ENCODE peak calls at places on chromosomes 3 and 15, in six cellular contexts. One of them, this sample, is unnamed. For H3K4me1, the result is how much of the 10 kb centered on the place peaks cover.

GRCh38 chr3:101970915-101971314 is 121.6 kb downstream of the NFKBIZ start:
- DNase-seq in pancreas: no peak
- DNase-seq in endothelial cell of umbilical vein: no peak
- DNase-seq in HCT116: no peak
- DNase-seq in ascending aorta: no peak
- DNase-seq in PC-3: no peak
- DNase-seq in this sample: no peak

GRCh38 chr15:38514601-38515000 is 50.0 kb downstream of the RASGRP1 start:
- DNase-seq in pancreas: no peak
- DNase-seq in endothelial cell of umbilical vein: peak
- DNase-seq in HCT116: no peak
- DNase-seq in ascending aorta: no peak
- DNase-seq in PC-3: no peak
- DNase-seq in this sample: no peak

GRCh38 chr3:78434801-78435200 is 1333.0 kb downstream of the ROBO1 start:
- DNase-seq in pancreas: no peak
- DNase-seq in endothelial cell of umbilical vein: no peak
- DNase-seq in HCT116: no peak
- DNase-seq in ascending aorta: no peak
- DNase-seq in PC-3: no peak
- DNase-seq in this sample: no peak

GRCh38 chr3:167989066-167989465 is 106.7 kb downstream of the GOLIM4 start:
- DNase-seq in pancreas: no peak
- DNase-seq in endothelial cell of umbilical vein: no peak
- DNase-seq in HCT116: no peak
- DNase-seq in ascending aorta: no peak
- DNase-seq in PC-3: no peak
- DNase-seq in this sample: no peak

GRCh38 chr15:87619161-87619960 is 637.2 kb downstream of the NTRK3 start:
- DNase-seq in pancreas: no peak
- DNase-seq in endothelial cell of umbilical vein: peak
- DNase-seq in HCT116: no peak
- DNase-seq in ascending aorta: no peak
- DNase-seq in PC-3: peak
- DNase-seq in this sample: no peak

GRCh38 chr3:44795197-44795596 is 33.6 kb downstream of the KIF15 start:
- DNase-seq in pancreas: no peak
- DNase-seq in endothelial cell of umbilical vein: no peak
- DNase-seq in HCT116: no peak
- DNase-seq in ascending aorta: no peak
- DNase-seq in PC-3: peak
- DNase-seq in this sample: no peak

GRCh38 chr3:61530355-61530754 is 31.0 kb upstream of the PTPRG start:
- DNase-seq in pancreas: no peak
- DNase-seq in endothelial cell of umbilical vein: peak
- DNase-seq in HCT116: peak
- DNase-seq in ascending aorta: no peak
- DNase-seq in PC-3: peak
- DNase-seq in this sample: no peak

GRCh38 chr3:107428051-107428858 is 51.0 kb downstream of the CCDC54 start:
- DNase-seq in pancreas: no peak
- DNase-seq in endothelial cell of umbilical vein: no peak
- DNase-seq in HCT116: no peak
- DNase-seq in ascending aorta: no peak
- DNase-seq in PC-3: no peak
- DNase-seq in this sample: no peak

GRCh38 chr3:108818404-108818803 is 4.2 kb upstream of the TRAT1 start:
- DNase-seq in pancreas: peak
- DNase-seq in endothelial cell of umbilical vein: peak
- DNase-seq in HCT116: peak
- DNase-seq in ascending aorta: no peak
- DNase-seq in PC-3: peak
- DNase-seq in this sample: peak

GRCh38 chr3:101383156-101383575 is 62.8 kb upstream of the IMPG2 start:
- DNase-seq in pancreas: no peak
- DNase-seq in endothelial cell of umbilical vein: no peak
- DNase-seq in HCT116: no peak
- DNase-seq in ascending aorta: no peak
- DNase-seq in PC-3: no peak
- DNase-seq in this sample: no peak

GRCh38 chr15:62549345-62549970 is 384.4 kb upstream of the C2CD4B start:
- DNase-seq in pancreas: no peak
- DNase-seq in endothelial cell of umbilical vein: peak
- DNase-seq in HCT116: peak
- DNase-seq in ascending aorta: no peak
- DNase-seq in PC-3: peak
- DNase-seq in this sample: peak

GRCh38 chr3:49998326-49998725 is 58.4 kb downstream of the RBM6 start:
- DNase-seq in pancreas: no peak
- DNase-seq in endothelial cell of umbilical vein: peak
- DNase-seq in HCT116: no peak
- DNase-seq in ascending aorta: no peak
- DNase-seq in PC-3: peak
- DNase-seq in this sample: no peak

GRCh38 chr15:31032959-31033358 is 41.5 kb upstream of the MTMR10 start:
- DNase-seq in pancreas: no peak
- DNase-seq in endothelial cell of umbilical vein: peak
- DNase-seq in HCT116: no peak
- DNase-seq in ascending aorta: no peak
- DNase-seq in PC-3: no peak
- DNase-seq in this sample: no peak

GRCh38 chr15:39925112-39925830 is 5.2 kb upstream of the GPR176 start:
- DNase-seq in pancreas: no peak
- DNase-seq in endothelial cell of umbilical vein: peak
- DNase-seq in HCT116: no peak
- DNase-seq in ascending aorta: no peak
- DNase-seq in PC-3: peak
- DNase-seq in this sample: no peak

GRCh38 chr3:48915296-48915695 is 3.3 kb upstream of the ARIH2 start:
- DNase-seq in pancreas: no peak
- DNase-seq in endothelial cell of umbilical vein: no peak
- DNase-seq in HCT116: no peak
- DNase-seq in ascending aorta: no peak
- DNase-seq in PC-3: no peak
- DNase-seq in this sample: peak

GRCh38 chr3:56421205-56421604 is 47.1 kb downstream of the ERC2 start:
- DNase-seq in pancreas: no peak
- DNase-seq in endothelial cell of umbilical vein: no peak
- DNase-seq in HCT116: no peak
- DNase-seq in ascending aorta: no peak
- DNase-seq in PC-3: no peak
- DNase-seq in this sample: no peak

GRCh38 chr3:171525437-171525836 is 65.2 kb upstream of the TNIK start:
- DNase-seq in pancreas: no peak
- DNase-seq in endothelial cell of umbilical vein: no peak
- DNase-seq in HCT116: no peak
- DNase-seq in ascending aorta: no peak
- DNase-seq in PC-3: no peak
- DNase-seq in this sample: no peak

GRCh38 chr3:52973806-52974205 is 72.1 kb downstream of the SFMBT1 start:
- DNase-seq in pancreas: no peak
- DNase-seq in endothelial cell of umbilical vein: peak
- DNase-seq in HCT116: no peak
- DNase-seq in ascending aorta: no peak
- DNase-seq in PC-3: no peak
- DNase-seq in this sample: no peak

GRCh38 chr15:100812802-100813201 is 66.8 kb upstream of the ALDH1A3 start:
- DNase-seq in pancreas: no peak
- DNase-seq in endothelial cell of umbilical vein: no peak
- DNase-seq in HCT116: no peak
- DNase-seq in ascending aorta: no peak
- DNase-seq in PC-3: no peak
- DNase-seq in this sample: no peak

GRCh38 chr3:40877651-40878463 is 321.4 kb upstream of the CTNNB1 start:
- DNase-seq in pancreas: peak
- DNase-seq in endothelial cell of umbilical vein: peak
- DNase-seq in HCT116: no peak
- DNase-seq in ascending aorta: peak
- DNase-seq in PC-3: peak
- DNase-seq in this sample: peak

GRCh38 chr3:191350389-191351090 is 20.2 kb upstream of the UTS2B start:
- DNase-seq in pancreas: no peak
- DNase-seq in endothelial cell of umbilical vein: peak
- DNase-seq in HCT116: no peak
- DNase-seq in ascending aorta: no peak
- DNase-seq in PC-3: peak
- DNase-seq in this sample: no peak

GRCh38 chr15:85501574-85501973 is 121.2 kb downstream of the AKAP13 start:
- DNase-seq in pancreas: no peak
- DNase-seq in endothelial cell of umbilical vein: no peak
- DNase-seq in HCT116: no peak
- DNase-seq in ascending aorta: no peak
- DNase-seq in PC-3: no peak
- DNase-seq in this sample: no peak

GRCh38 chr15:86121568-86121967 is 41.9 kb downstream of the AGBL1 start:
- DNase-seq in pancreas: no peak
- DNase-seq in endothelial cell of umbilical vein: no peak
- DNase-seq in HCT116: no peak
- DNase-seq in ascending aorta: no peak
- DNase-seq in PC-3: no peak
- DNase-seq in this sample: no peak

GRCh38 chr3:187064210-187065115 is 74.8 kb downstream of the RPL39L start:
- DNase-seq in pancreas: no peak
- DNase-seq in endothelial cell of umbilical vein: no peak
- DNase-seq in HCT116: no peak
- DNase-seq in ascending aorta: no peak
- DNase-seq in PC-3: peak
- DNase-seq in this sample: no peak

GRCh38 chr3:7999363-7999762 is 502.3 kb upstream of the LMCD1 start:
- DNase-seq in pancreas: no peak
- DNase-seq in endothelial cell of umbilical vein: no peak
- DNase-seq in HCT116: no peak
- DNase-seq in ascending aorta: no peak
- DNase-seq in PC-3: no peak
- DNase-seq in this sample: no peak

GRCh38 chr3:170040283-170040907 is 2.6 kb downstream of the GPR160 start:
- DNase-seq in pancreas: no peak
- DNase-seq in endothelial cell of umbilical vein: no peak
- DNase-seq in HCT116: no peak
- DNase-seq in ascending aorta: no peak
- DNase-seq in PC-3: no peak
- DNase-seq in this sample: no peak
- H3K4me3 ChIP-seq in pancreas: no peak
- H3K4me3 ChIP-seq in endothelial cell of umbilical vein: no peak
- H3K4me3 ChIP-seq in HCT116: no peak
- H3K4me3 ChIP-seq in ascending aorta: no peak
- H3K4me3 ChIP-seq in PC-3: peak
- H3K4me3 ChIP-seq in this sample: no peak

GRCh38 chr3:134480546-134480945 is 5.2 kb downstream of the ANAPC13 start:
- DNase-seq in pancreas: no peak
- DNase-seq in endothelial cell of umbilical vein: no peak
- DNase-seq in HCT116: no peak
- DNase-seq in ascending aorta: no peak
- DNase-seq in PC-3: no peak
- DNase-seq in this sample: no peak
- H3K4me1 ChIP-seq in pancreas: under half
- H3K4me1 ChIP-seq in endothelial cell of umbilical vein: under half
- H3K4me1 ChIP-seq in HCT116: under half
- H3K4me1 ChIP-seq in ascending aorta: under half
- H3K4me1 ChIP-seq in PC-3: under half
- H3K4me1 ChIP-seq in this sample: under half

DNA sequence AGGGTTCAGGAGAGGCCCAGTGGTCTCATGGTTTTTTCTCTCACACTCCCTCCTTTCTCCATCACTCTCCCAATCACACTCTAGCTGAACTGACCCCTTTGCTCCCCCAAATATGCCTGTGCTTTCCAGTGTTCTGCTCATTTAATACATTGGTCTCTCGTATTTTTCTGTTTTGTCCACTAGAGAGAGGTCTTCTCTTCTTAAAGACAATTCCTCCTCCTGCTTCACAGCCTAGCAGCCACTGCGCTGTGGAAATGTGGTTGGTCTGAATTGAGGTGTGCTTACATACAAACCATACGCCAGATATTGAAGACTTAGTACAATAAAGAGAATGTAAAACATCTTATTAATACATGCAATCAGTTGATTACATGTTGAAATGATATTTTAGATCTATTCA is 60.6 kb upstream of the XCR1 start:
- DNase-seq in pancreas: no peak
- DNase-seq in endothelial cell of umbilical vein: no peak
- DNase-seq in HCT116: no peak
- DNase-seq in ascending aorta: no peak
- DNase-seq in PC-3: peak
- DNase-seq in this sample: peak
- TF ChIP-seq CTCF in pancreas: no peak
- TF ChIP-seq CTCF in endothelial cell of umbilical vein: no peak
- TF ChIP-seq CTCF in HCT116: no peak
- TF ChIP-seq CTCF in ascending aorta: no peak
- TF ChIP-seq CTCF in PC-3: peak
- TF ChIP-seq CTCF in this sample: peak

GRCh38 chr15:76347507-76348055 is 11.0 kb downstream of the ISL2 start:
- DNase-seq in pancreas: no peak
- DNase-seq in endothelial cell of umbilical vein: no peak
- DNase-seq in HCT116: no peak
- DNase-seq in ascending aorta: no peak
- DNase-seq in PC-3: no peak
- DNase-seq in this sample: no peak

GRCh38 chr15:76345269-76345879 is 8.8 kb downstream of the ISL2 start:
- DNase-seq in pancreas: no peak
- DNase-seq in endothelial cell of umbilical vein: no peak
- DNase-seq in HCT116: no peak
- DNase-seq in ascending aorta: no peak
- DNase-seq in PC-3: no peak
- DNase-seq in this sample: no peak

GRCh38 chr15:76345880-76346665 is 9.5 kb downstream of the ISL2 start:
- DNase-seq in pancreas: no peak
- DNase-seq in endothelial cell of umbilical vein: no peak
- DNase-seq in HCT116: no peak
- DNase-seq in ascending aorta: no peak
- DNase-seq in PC-3: peak
- DNase-seq in this sample: peak

GRCh38 chr15:76349301-76350070 is 12.9 kb downstream of the ISL2 start:
- DNase-seq in pancreas: no peak
- DNase-seq in endothelial cell of umbilical vein: no peak
- DNase-seq in HCT116: no peak
- DNase-seq in ascending aorta: no peak
- DNase-seq in PC-3: peak
- DNase-seq in this sample: no peak

GRCh38 chr15:76346666-76347506 is 10.3 kb downstream of the ISL2 start:
- DNase-seq in pancreas: no peak
- DNase-seq in endothelial cell of umbilical vein: peak
- DNase-seq in HCT116: no peak
- DNase-seq in ascending aorta: no peak
- DNase-seq in PC-3: peak
- DNase-seq in this sample: no peak
- H3K4me3 ChIP-seq in pancreas: peak
- H3K4me3 ChIP-seq in endothelial cell of umbilical vein: peak
- H3K4me3 ChIP-seq in HCT116: peak
- H3K4me3 ChIP-seq in ascending aorta: peak
- H3K4me3 ChIP-seq in PC-3: peak
- H3K4me3 ChIP-seq in this sample: peak

DNA sequence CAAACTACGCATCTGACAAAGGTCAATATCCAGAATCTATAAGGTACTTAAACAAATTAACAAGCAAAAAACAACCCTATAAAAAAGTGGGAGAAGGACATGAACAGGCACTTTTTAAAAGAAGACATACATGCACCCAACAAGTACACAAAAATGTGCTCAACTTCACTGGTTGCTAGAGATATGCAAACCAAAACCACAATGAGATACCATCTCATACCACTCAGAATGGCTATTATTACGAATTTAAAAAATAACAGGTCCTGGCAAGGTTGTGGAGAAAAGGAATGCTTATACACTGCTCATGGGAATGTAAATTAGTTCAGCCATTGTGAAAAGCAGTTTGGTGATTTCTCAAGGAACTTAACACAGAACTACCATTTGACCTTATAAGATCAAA is 175.6 kb upstream of the MLF1 start:
- DNase-seq in pancreas: no peak
- DNase-seq in endothelial cell of umbilical vein: no peak
- DNase-seq in HCT116: no peak
- DNase-seq in ascending aorta: no peak
- DNase-seq in PC-3: no peak
- DNase-seq in this sample: no peak
- H3K4me1 ChIP-seq in pancreas: under half
- H3K4me1 ChIP-seq in endothelial cell of umbilical vein: under half
- H3K4me1 ChIP-seq in HCT116: under half
- H3K4me1 ChIP-seq in ascending aorta: under half
- H3K4me1 ChIP-seq in PC-3: under half
- H3K4me1 ChIP-seq in this sample: under half

This sample was measured in Peyer's patch.